ENCODE peak calls at places on chromosomes 1 and 21, in five cellular contexts. D is stimulated activated CD4-positive, alpha-beta T cell treated with anti-CD3 and anti-CD28 coated beads, Interleukin-4, amount 100 ng/mL, for 24 hours; S is WTC11; M is activated gamma-delta T cell treated with Interleukin-2 at 50 U/mL for 16 hours; B is skeletal muscle cell. R is an unnamed sample.
A peak's percentile ranks its signal among the peaks of the same experiment; 100 is the strongest.

GRCh38 chr1:162367772-162368171 is 8.9 kb downstream of the SPATA46 start:
- DNase-seq in M (no peak), S (no peak), B (no peak), D (no peak), R (no peak)

GRCh38 chr1:15384301-15384901 is 25.3 kb upstream of the EFHD2 start:
- DNase-seq in B (no peak), M (no peak), D (no peak), S (peak; percentile 82), R (no peak)

GRCh38 chr1:223019236-223019635 is 123.8 kb downstream of the TLR5 start:
- DNase-seq in B (no peak), D (no peak), S (no peak), M (no peak), R (no peak)

GRCh38 chr1:179825201-179825600 is 52.4 kb downstream of the TOR1AIP2 start:
- DNase-seq in M (no peak), B (no peak), D (no peak), S (no peak), R (no peak)

GRCh38 chr1:68217060-68217554 is 15.2 kb downstream of the WLS start:
- DNase-seq in D (no peak), S (no peak), M (no peak), B (no peak), R (no peak)

GRCh38 chr1:185317886-185318310 is 855 bp upstream of the IVNS1ABP start:
- DNase-seq in D (peak; percentile 73), M (peak; percentile 73), S (no peak), B (no peak), R (peak; percentile 53)

GRCh38 chr1:38455829-38456563 is 403.6 kb downstream of the RRAGC start:
- DNase-seq in S (no peak), M (no peak), B (no peak), D (no peak), R (no peak)

GRCh38 chr1:177927021-177927596 is 42.7 kb downstream of the SEC16B start:
- DNase-seq in B (peak; percentile 82), D (no peak), S (no peak), M (no peak), R (no peak)

GRCh38 chr1:240093120-240093961 is 1.7 kb downstream of the FMN2 start:
- DNase-seq in S (peak; percentile 55), B (no peak), M (no peak), D (no peak), R (peak; percentile 9)

GRCh38 chr21:41598561-41599511 is 90.9 kb upstream of the TMPRSS2 start:
- DNase-seq in S (no peak), M (no peak), B (no peak), D (no peak), R (peak; percentile 70)

GRCh38 chr1:145978860-145979745 is 14.6 kb downstream of the POLR3GL start:
- DNase-seq in M (peak; percentile 67), B (peak; percentile 100), D (peak; percentile 87), S (peak; percentile 80), R (no peak)

GRCh38 chr1:16226495-16227179 is 10.3 kb downstream of the CPLANE2 start:
- DNase-seq in M (no peak), D (no peak), B (no peak), S (peak; percentile 91), R (no peak)

GRCh38 chr1:24379733-24380315 is 33.8 kb downstream of the STPG1 start:
- DNase-seq in D (no peak), B (no peak), M (no peak), S (no peak), R (no peak)

GRCh38 chr1:242017580-242018233 is 18.8 kb upstream of the MAP1LC3C start:
- DNase-seq in D (peak; percentile 37), S (peak; percentile 50), M (peak; percentile 14), B (no peak), R (peak; percentile 62)

GRCh38 chr1:1208713-1209433 is 2.5 kb upstream of the TNFRSF18 start:
- DNase-seq in D (peak; percentile 57), M (peak; percentile 37), S (no peak), B (peak; percentile 39), R (no peak)

GRCh38 chr21:29748391-29749167 is 191.2 kb downstream of the GRIK1 start:
- DNase-seq in B (no peak), D (no peak), S (no peak), M (no peak), R (no peak)

GRCh38 chr1:186927884-186928283 is 99.1 kb downstream of the PLA2G4A start:
- DNase-seq in D (no peak), S (no peak), M (no peak), B (no peak), R (no peak)

GRCh38 chr1:22089134-22089571 is 36.6 kb downstream of the CDC42 start:
- DNase-seq in M (no peak), D (no peak), B (no peak), S (no peak), R (no peak)